ENCODE peak calls at places on chromosome 11, in eight cellular contexts. M, J, O, Q, Y, B, F and X are unnamed samples.

GRCh38 chr11:11272254-11272653 is 80.8 kb downstream of the CSNK2A3 start:
- DNase-seq in M (no peak), J (no peak), O (no peak), Q (no peak), Y (no peak), B (no peak), F (no peak), X (no peak)

GRCh38 chr11:62081378-62082291 is 42.2 kb upstream of the INCENP start:
- DNase-seq in M (peak), J (peak), O (peak), Q (peak), Y (peak), B (peak), F (peak), X (peak)

GRCh38 chr11:17300372-17300771 is 23.8 kb downstream of the NUCB2 start:
- DNase-seq in M (no peak), J (no peak), O (no peak), Q (no peak), Y (no peak), B (no peak), F (no peak), X (no peak)

GRCh38 chr11:65652511-65653228 is 10.0 kb downstream of the RELA start:
- DNase-seq in M (peak), J (peak), O (peak), Q (peak), Y (peak), B (peak), F (peak), X (peak)

GRCh38 chr11:74279256-74279655 is 32.2 kb downstream of the P4HA3 start:
- DNase-seq in M (no peak), J (no peak), O (no peak), Q (no peak), Y (peak), B (peak), F (no peak), X (no peak)

GRCh38 chr11:19080579-19080993 is 20.1 kb upstream of the MRGPRX2 start:
- DNase-seq in M (no peak), J (no peak), O (no peak), Q (no peak), Y (peak), B (peak), F (no peak), X (no peak)

GRCh38 chr11:95714853-95715776 is 74.5 kb downstream of the FAM76B start:
- DNase-seq in M (no peak), J (no peak), O (no peak), Q (no peak), Y (no peak), B (no peak), F (no peak), X (no peak)

GRCh38 chr11:6473481-6474422 is at the start of gene TRIM3:
- DNase-seq in M (peak), J (peak), O (peak), Q (peak), Y (peak), B (peak), F (peak), X (peak)

GRCh38 chr11:20042025-20042639 is 118.1 kb downstream of the DBX1 start:
- DNase-seq in M (no peak), J (no peak), O (no peak), Q (no peak), Y (peak), B (no peak), F (no peak), X (no peak)

GRCh38 chr11:121630041-121630440 is 177.3 kb upstream of the SORL1-AS1 start:
- DNase-seq in M (no peak), J (peak), O (no peak), Q (peak), Y (peak), B (peak), F (no peak), X (no peak)

GRCh38 chr11:72328366-72329224 is 84.6 kb upstream of the PHOX2A start:
- DNase-seq in M (no peak), J (no peak), O (no peak), Q (no peak), Y (peak), B (peak), F (no peak), X (no peak)

GRCh38 chr11:96132437-96132836 is 208.5 kb upstream of the MTMR2 start:
- DNase-seq in M (no peak), J (no peak), O (no peak), Q (no peak), Y (no peak), B (no peak), F (no peak), X (no peak)

GRCh38 chr11:96033569-96033968 is 109.7 kb upstream of the MTMR2 start:
- DNase-seq in M (no peak), J (no peak), O (no peak), Q (no peak), Y (no peak), B (peak), F (no peak), X (no peak)

GRCh38 chr11:70771099-70771885 is 373.0 kb downstream of the CTTN start:
- DNase-seq in M (no peak), J (no peak), O (no peak), Q (no peak), Y (no peak), B (no peak), F (no peak), X (no peak)

GRCh38 chr11:31657091-31657490 is 147.5 kb downstream of the ELP4 start:
- DNase-seq in M (no peak), J (no peak), O (no peak), Q (no peak), Y (no peak), B (no peak), F (no peak), X (no peak)

GRCh38 chr11:95443386-95443785 is 212.4 kb upstream of the SESN3 start:
- DNase-seq in M (no peak), J (no peak), O (peak), Q (no peak), Y (no peak), B (no peak), F (no peak), X (no peak)

GRCh38 chr11:82995754-82996398 is 75.8 kb downstream of the RAB30 start:
- DNase-seq in M (no peak), J (peak), O (no peak), Q (peak), Y (peak), B (peak), F (no peak), X (no peak)